ENCODE peak calls at places on chromosomes 11 and 22, in ten cellular contexts. S is upper lobe of right lung, D is transverse colon, Q is psoas muscle, K is neural progenitor cell, P is kidney, N is adrenal gland, L is heart left ventricle, B is left lung, Y is ovary. A is an unnamed sample. For H3K4me1 and H3K36me3, the result is how much of the 10 kb centered on the place peaks cover.

GRCh38 chr22:21098099-21098671 is 52.4 kb downstream of the LRRC74B start:
- DNase-seq in S (no peak), D (no peak), Q (no peak), K (no peak), P (no peak), N (no peak), L (no peak), B (no peak), Y (no peak), A (no peak)

GRCh38 chr22:22697377-22698120 is 53.1 kb downstream of the GGTLC2 start:
- DNase-seq in S (no peak), D (no peak), Q (no peak), K (no peak), P (peak), N (no peak), L (no peak), B (no peak), Y (no peak), A (no peak)

GRCh38 chr11:118856314-118856713 is 27.4 kb upstream of the CXCR5 start:
- DNase-seq in S (no peak), D (no peak), Q (no peak), K (no peak), P (no peak), N (no peak), L (no peak), B (no peak), Y (no peak), A (no peak)

GRCh38 chr11:11681536-11681935 is 59.7 kb upstream of the GALNT18 start:
- DNase-seq in S (no peak), D (no peak), Q (no peak), K (no peak), P (no peak), N (no peak), L (no peak), B (no peak), Y (no peak), A (no peak)

GRCh38 chr11:64866173-64866491 is 12.3 kb downstream of the EHD1 start:
- DNase-seq in S (no peak), D (no peak), Q (no peak), K (no peak), P (no peak), N (no peak), L (no peak), B (no peak), Y (no peak), A (no peak)

GRCh38 chr11:103596323-103596722 is 440.1 kb upstream of the DDI1 start:
- DNase-seq in S (no peak), D (no peak), Q (no peak), K (no peak), P (no peak), N (no peak), L (no peak), B (no peak), Y (no peak), A (no peak)

GRCh38 chr11:95375881-95376280 is 144.9 kb upstream of the SESN3 start:
- DNase-seq in S (no peak), D (no peak), Q (no peak), K (no peak), P (no peak), N (no peak), L (no peak), B (no peak), Y (no peak), A (no peak)

GRCh38 chr11:27281740-27282139 is 81.3 kb downstream of the CCDC34 start:
- DNase-seq in S (no peak), D (no peak), Q (no peak), K (no peak), P (no peak), N (peak), L (no peak), B (no peak), Y (no peak), A (no peak)

GRCh38 chr22:45225732-45226560 is 14.7 kb downstream of the KIAA0930 start:
- DNase-seq in S (peak), D (peak), Q (peak), K (no peak), P (no peak), N (peak), L (no peak), B (peak), Y (no peak), A (no peak)

GRCh38 chr22:20577045-20577444 is 69.6 kb downstream of the MED15 start:
- DNase-seq in S (no peak), D (no peak), Q (no peak), K (no peak), P (no peak), N (no peak), L (no peak), B (no peak), Y (no peak), A (no peak)

GRCh38 chr11:11400635-11401232 is 47.7 kb upstream of the CSNK2A3 start:
- DNase-seq in S (no peak), D (no peak), Q (no peak), K (peak), P (no peak), N (peak), L (no peak), B (no peak), Y (no peak), A (no peak)

GRCh38 chr11:134014502-134014901 is 54.4 kb upstream of the JAM3 start:
- DNase-seq in S (no peak), D (no peak), Q (no peak), K (peak), P (no peak), N (no peak), L (peak), B (no peak), Y (no peak), A (no peak)

GRCh38 chr11:75260396-75260795 is 19.8 kb downstream of the TPBGL start:
- DNase-seq in S (peak), D (peak), Q (no peak), K (no peak), P (no peak), N (no peak), L (no peak), B (no peak), Y (no peak), A (peak)

GRCh38 chr11:47946682-47947575 is 33.4 kb upstream of the PTPRJ start:
- DNase-seq in S (peak), D (peak), Q (peak), K (no peak), P (peak), N (peak), L (peak), B (peak), Y (peak), A (no peak)

GRCh38 chr11:42524534-42525227 is 787.1 kb upstream of the API5 start:
- DNase-seq in S (no peak), D (peak), Q (peak), K (peak), P (no peak), N (peak), L (peak), B (no peak), Y (no peak), A (peak)

GRCh38 chr11:113481226-113481625 is 6.0 kb upstream of the DRD2 start:
- DNase-seq in S (no peak), D (no peak), Q (no peak), K (no peak), P (no peak), N (no peak), L (no peak), B (no peak), Y (no peak), A (no peak)

GRCh38 chr22:23248583-23248982 is 68.3 kb downstream of the BCR start:
- DNase-seq in S (no peak), D (no peak), Q (no peak), K (peak), P (peak), N (no peak), L (no peak), B (no peak), Y (no peak), A (no peak)

GRCh38 chr11:58494096-58494495 is 13.8 kb downstream of the OR5B21 start:
- DNase-seq in S (no peak), D (no peak), Q (no peak), K (no peak), P (no peak), N (no peak), L (no peak), B (no peak), Y (no peak), A (no peak)

GRCh38 chr22:17217179-17217578 is 2.1 kb downstream of the ADA2 start:
- DNase-seq in S (no peak), D (no peak), Q (no peak), K (peak), P (peak), N (no peak), L (no peak), B (peak), Y (no peak), A (no peak)

GRCh38 chr22:46031965-46032851 is 55.2 kb upstream of the WNT7B start:
- DNase-seq in S (peak), D (no peak), Q (no peak), K (no peak), P (peak), N (peak), L (peak), B (no peak), Y (peak), A (peak)

GRCh38 chr22:24402460-24403192 is 24.8 kb upstream of the ADORA2A start:
- DNase-seq in S (no peak), D (peak), Q (peak), K (no peak), P (peak), N (peak), L (peak), B (peak), Y (peak), A (no peak)

GRCh38 chr11:65637794-65638317 is at the start of gene SIPA1:
- DNase-seq in S (peak), D (peak), Q (peak), K (peak), P (peak), N (peak), L (peak), B (peak), Y (peak), A (peak)

DNA sequence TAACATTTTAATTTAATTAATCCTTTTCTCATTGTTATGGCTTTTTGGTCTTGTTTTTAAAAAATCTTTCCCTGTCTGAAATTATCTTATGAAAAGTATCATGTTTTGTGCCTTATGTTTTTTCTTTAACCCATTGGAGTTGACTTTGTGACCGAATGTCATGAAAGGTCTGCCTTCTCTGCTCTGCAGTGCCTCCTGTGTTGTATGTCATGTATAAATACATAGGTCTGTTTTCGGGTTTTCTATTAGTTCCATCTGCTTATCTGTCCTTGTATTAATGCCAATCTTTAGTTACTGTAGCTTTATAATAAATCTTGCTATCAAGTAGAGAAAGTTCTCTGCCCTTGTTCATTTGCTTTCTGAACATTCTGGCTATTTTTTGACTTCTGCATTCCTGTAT is 73.0 kb downstream of the ZBTB44 start:
- DNase-seq in S (no peak), D (no peak), Q (no peak), K (no peak), P (no peak), N (no peak), L (no peak), B (no peak), Y (no peak), A (no peak)
- TF ChIP-seq CTCF in S (no peak), D (no peak), Q (no peak), K (peak), P (no peak), N (no peak), L (no peak), B (no peak), Y (no peak), A (peak)

GRCh38 chr22:28268176-28268575 is 349.1 kb upstream of the PITPNB start:
- DNase-seq in S (no peak), D (no peak), Q (no peak), K (no peak), P (no peak), N (peak), L (no peak), B (no peak), Y (no peak), A (no peak)

GRCh38 chr22:28269277-28269676 is 350.2 kb upstream of the PITPNB start:
- DNase-seq in S (no peak), D (no peak), Q (no peak), K (no peak), P (no peak), N (no peak), L (no peak), B (no peak), Y (no peak), A (no peak)

GRCh38 chr22:28268845-28269244 is 349.8 kb upstream of the PITPNB start:
- DNase-seq in S (no peak), D (no peak), Q (peak), K (no peak), P (no peak), N (no peak), L (peak), B (no peak), Y (no peak), A (no peak)
- H3K4me1 ChIP-seq in S (under half), D (under half), Q (under half), K (under half), P (under half), N (under half), L (under half), B (under half), Y (under half), A (under half)

GRCh38 chr22:30332994-30333706 is 6.4 kb upstream of the TBC1D10A start:
- DNase-seq in S (no peak), D (no peak), Q (no peak), K (no peak), P (no peak), N (no peak), L (no peak), B (no peak), Y (no peak), A (no peak)

GRCh38 chr22:30333707-30334087 is 7.0 kb upstream of the TBC1D10A start:
- DNase-seq in S (no peak), D (no peak), Q (no peak), K (no peak), P (no peak), N (no peak), L (no peak), B (no peak), Y (no peak), A (no peak)

GRCh38 chr22:30334601-30335000 is 7.9 kb upstream of the TBC1D10A start:
- DNase-seq in S (no peak), D (no peak), Q (no peak), K (no peak), P (no peak), N (no peak), L (no peak), B (no peak), Y (no peak), A (no peak)

GRCh38 chr22:30335236-30335635 is 8.5 kb upstream of the TBC1D10A start:
- DNase-seq in S (no peak), D (no peak), Q (no peak), K (no peak), P (no peak), N (no peak), L (no peak), B (no peak), Y (no peak), A (no peak)

GRCh38 chr22:30332551-30332950 is 5.8 kb upstream of the TBC1D10A start:
- DNase-seq in S (no peak), D (no peak), Q (no peak), K (no peak), P (no peak), N (no peak), L (no peak), B (no peak), Y (no peak), A (no peak)
- H3K36me3 ChIP-seq in S (half or more), D (under half), Q (half or more), K (under half), P (under half), N (under half), L (half or more), B (half or more), Y (under half), A (under half)

GRCh38 chr22:31104869-31105268 is 2.5 kb downstream of the SELENOM start:
- DNase-seq in S (no peak), D (no peak), Q (no peak), K (peak), P (no peak), N (no peak), L (peak), B (no peak), Y (peak), A (no peak)
- TF ChIP-seq CTCF in S (no peak), D (peak), Q (peak), K (peak), P (no peak), N (no peak), L (peak), B (no peak), Y (no peak), A (no peak)

DNA sequence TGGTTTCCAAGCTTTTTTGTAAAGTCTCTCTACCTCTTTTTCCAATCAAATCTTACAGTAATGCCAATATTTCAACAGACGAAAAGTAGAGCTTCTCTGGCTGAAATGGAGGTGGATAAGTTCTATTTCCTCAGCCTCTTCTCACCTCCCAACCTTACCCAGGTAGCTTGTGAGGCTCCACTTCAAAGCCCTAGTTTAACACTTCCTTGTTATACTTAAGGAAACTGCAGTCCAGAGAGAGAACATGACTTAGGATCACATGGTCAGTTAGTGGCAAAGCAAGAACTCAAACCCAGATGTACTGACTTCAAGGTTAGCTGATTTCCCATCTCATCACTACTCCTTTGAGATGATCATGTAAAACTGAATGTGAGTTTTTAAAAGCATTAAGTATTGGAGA is 32.5 kb downstream of the PAK1 start:
- DNase-seq in S (no peak), D (no peak), Q (no peak), K (no peak), P (no peak), N (no peak), L (no peak), B (no peak), Y (no peak), A (no peak)
- H3K4me1 ChIP-seq in S (under half), D (under half), Q (under half), K (under half), P (under half), N (under half), L (under half), B (under half), Y (under half), A (under half)

GRCh38 chr11:72704783-72705287 is 30.6 kb upstream of the PDE2A start:
- DNase-seq in S (no peak), D (no peak), Q (no peak), K (no peak), P (no peak), N (no peak), L (no peak), B (no peak), Y (no peak), A (no peak)

GRCh38 chr11:72704028-72704782 is 30.0 kb upstream of the PDE2A start:
- DNase-seq in S (peak), D (no peak), Q (no peak), K (no peak), P (peak), N (no peak), L (no peak), B (no peak), Y (no peak), A (peak)

GRCh38 chr11:72707032-72707431 is 32.8 kb upstream of the PDE2A start:
- DNase-seq in S (no peak), D (no peak), Q (no peak), K (no peak), P (no peak), N (no peak), L (no peak), B (no peak), Y (no peak), A (no peak)

GRCh38 chr11:72706579-72706978 is 32.4 kb upstream of the PDE2A start:
- DNase-seq in S (no peak), D (no peak), Q (no peak), K (no peak), P (no peak), N (no peak), L (no peak), B (no peak), Y (no peak), A (no peak)

DNA sequence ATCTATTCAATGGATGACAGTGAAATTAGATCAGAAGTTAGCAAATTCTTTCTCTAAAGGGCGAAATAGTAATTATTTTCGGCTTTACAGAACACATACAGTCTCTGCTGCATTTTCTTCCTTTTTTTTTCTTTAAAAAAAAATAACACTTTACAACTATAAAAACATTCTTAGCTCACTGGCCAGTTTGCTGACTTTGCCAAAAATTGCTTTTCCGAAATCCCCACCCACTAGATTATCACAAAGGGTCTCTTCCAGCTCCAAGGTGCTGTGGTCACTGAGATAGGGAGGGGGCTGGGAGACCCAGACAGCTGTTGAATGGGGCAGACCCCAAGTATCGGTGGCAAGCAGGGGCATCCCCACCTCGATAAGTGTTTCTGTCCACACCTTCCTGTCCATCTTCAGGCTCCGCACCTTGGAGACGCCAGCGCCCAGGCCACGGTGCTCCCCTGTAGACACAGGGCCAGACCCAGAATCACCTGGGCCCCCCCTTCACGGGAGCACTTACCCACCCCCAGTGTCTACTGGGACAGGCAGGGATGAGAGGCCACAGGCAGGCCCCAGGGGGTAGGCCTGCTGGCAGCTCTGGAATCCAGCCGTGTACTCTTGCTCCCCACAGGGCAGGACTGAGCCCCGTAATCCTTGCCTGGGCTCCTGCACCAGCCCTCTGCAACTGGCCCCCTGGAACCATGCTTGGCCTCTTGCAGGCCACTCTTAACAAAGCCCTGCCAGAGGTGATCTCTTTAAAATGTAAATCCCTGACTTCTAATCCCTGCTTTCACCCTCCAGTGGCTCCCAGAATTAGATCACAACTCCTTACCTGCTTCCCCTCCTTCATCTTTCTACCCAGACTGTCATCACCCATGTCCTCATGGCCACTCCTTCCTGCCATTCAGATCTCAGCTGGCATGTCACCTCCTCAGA is 31.5 kb upstream of the PDE2A start:
- DNase-seq in S (no peak), D (no peak), Q (no peak), K (peak), P (peak), N (no peak), L (no peak), B (no peak), Y (no peak), A (no peak)
- H3K36me3 ChIP-seq in S (half or more), D (under half), Q (half or more), K (under half), P (under half), N (under half), L (half or more), B (half or more), Y (under half), A (under half)

GRCh38 chr22:43148581-43148980 is 2.8 kb upstream of the TSPO start:
- DNase-seq in S (no peak), D (peak), Q (no peak), K (no peak), P (no peak), N (no peak), L (no peak), B (no peak), Y (no peak), A (no peak)

GRCh38 chr22:43144949-43145348 is 1.8 kb upstream of the MCAT start:
- DNase-seq in S (no peak), D (no peak), Q (no peak), K (no peak), P (no peak), N (no peak), L (no peak), B (no peak), Y (no peak), A (no peak)

GRCh38 chr22:43150731-43151206 is 590 bp upstream of the TSPO start:
- DNase-seq in S (no peak), D (no peak), Q (no peak), K (no peak), P (peak), N (peak), L (no peak), B (peak), Y (no peak), A (no peak)

GRCh38 chr22:43151251-43152000 is at the start of gene TSPO:
- DNase-seq in S (peak), D (peak), Q (peak), K (peak), P (peak), N (peak), L (peak), B (peak), Y (peak), A (no peak)

GRCh38 chr22:43147821-43148220 is 3.5 kb upstream of the TSPO start:
- DNase-seq in S (peak), D (peak), Q (no peak), K (no peak), P (no peak), N (peak), L (no peak), B (no peak), Y (no peak), A (no peak)
- TF ChIP-seq CTCF in S (no peak), D (no peak), Q (no peak), K (no peak), P (no peak), N (no peak), L (no peak), B (no peak), Y (no peak), A (no peak)